ENCODE peak calls at places on chromosomes 7 and 10, in four cellular contexts. N is NCI-H510A; L is activated naive CD4-positive, alpha-beta T cell treated with Interleukin-2 at 50 U/mL for 16 hours; B is lower lobe of right lung. P is an unnamed sample.

GRCh38 chr10:80196270-80196949 is 8.9 kb downstream of the ANXA11 start:
- DNase-seq in N (peak; percentile 47), L (peak; percentile 72), B (peak; percentile 82), P (no peak)

GRCh38 chr7:82572195-82572880 is 128.8 kb upstream of the CACNA2D1 start:
- DNase-seq in N (peak; percentile 41), L (peak; percentile 44), B (peak; percentile 73), P (peak; percentile 23)

GRCh38 chr7:109842386-109842785 is 1248.5 kb upstream of the LRRN3 start:
- DNase-seq in N (no peak), L (no peak), B (no peak), P (no peak)

GRCh38 chr7:140025241-140025640 is 37.5 kb downstream of the PARP12 start:
- DNase-seq in N (no peak), L (no peak), B (no peak), P (no peak)

GRCh38 chr10:99560277-99561126 is 27.8 kb downstream of the NKX2-3 start:
- DNase-seq in N (peak; percentile 34), L (peak; percentile 13), B (no peak), P (no peak)

GRCh38 chr7:44561962-44562621 is 11.6 kb downstream of the DDX56 start:
- DNase-seq in N (no peak), L (no peak), B (no peak), P (no peak)

GRCh38 chr10:7314068-7314646 is 96.7 kb downstream of the SFMBT2 start:
- DNase-seq in N (no peak), L (peak; percentile 14), B (no peak), P (no peak)

GRCh38 chr7:133165001-133165400 is 83.1 kb upstream of the CHCHD3 start:
- DNase-seq in N (no peak), L (no peak), B (no peak), P (no peak)

GRCh38 chr7:18402488-18403183 is 92.9 kb upstream of the HDAC9 start:
- DNase-seq in N (no peak), L (no peak), B (no peak), P (no peak)

GRCh38 chr7:79406371-79406770 is 47.1 kb downstream of the MAGI2 start:
- DNase-seq in N (no peak), L (no peak), B (no peak), P (no peak)

GRCh38 chr7:4631664-4632171 is 50.4 kb upstream of the FOXK1 start:
- DNase-seq in N (peak; percentile 41), L (no peak), B (peak; percentile 84), P (peak; percentile 47)

GRCh38 chr7:125599387-125599786 is 669.8 kb upstream of the POT1 start:
- DNase-seq in N (no peak), L (no peak), B (no peak), P (no peak)

GRCh38 chr10:64535131-64535867 is 1014.1 kb downstream of the REEP3 start:
- DNase-seq in N (no peak), L (no peak), B (no peak), P (no peak)

GRCh38 chr10:80104066-80104926 is 25.8 kb downstream of the TMEM254 start:
- DNase-seq in N (no peak), L (no peak), B (no peak), P (no peak)

GRCh38 chr7:117873056-117873932 is at the start of gene CTTNBP2:
- DNase-seq in N (peak; percentile 41), L (no peak), B (peak; percentile 59), P (peak; percentile 46)

GRCh38 chr7:100400656-100401055 is 27.4 kb downstream of the PILRA start:
- DNase-seq in N (no peak), L (no peak), B (no peak), P (no peak)

GRCh38 chr10:123746520-123746919 is 80.4 kb downstream of the GPR26 start:
- DNase-seq in N (no peak), L (no peak), B (no peak), P (no peak)

GRCh38 chr7:128350708-128351295 is 7.1 kb upstream of the RBM28 start:
- DNase-seq in N (no peak), L (no peak), B (no peak), P (no peak)

GRCh38 chr7:47531584-47532492 is 50.1 kb downstream of the TNS3 start:
- DNase-seq in N (peak; percentile 71), L (no peak), B (no peak), P (no peak)

GRCh38 chr7:28083159-28083997 is 97.2 kb downstream of the JAZF1 start:
- DNase-seq in N (no peak), L (no peak), B (no peak), P (no peak)

GRCh38 chr10:77853256-77853655 is 73.3 kb downstream of the DLG5 start:
- DNase-seq in N (no peak), L (no peak), B (no peak), P (no peak)

GRCh38 chr7:69799048-69799697 is 200.9 kb downstream of the AUTS2 start:
- DNase-seq in N (no peak), L (no peak), B (no peak), P (no peak)

GRCh38 chr7:135197343-135197742 is 14.0 kb downstream of the WDR91 start:
- DNase-seq in N (no peak), L (no peak), B (no peak), P (no peak)

GRCh38 chr10:131636841-131637724 is 263.7 kb upstream of the PPP2R2D start:
- DNase-seq in N (no peak), L (no peak), B (no peak), P (no peak)

GRCh38 chr10:7153750-7154149 is 257.1 kb downstream of the SFMBT2 start:
- DNase-seq in N (no peak), L (no peak), B (no peak), P (no peak)

GRCh38 chr7:77413128-77413527 is 3.0 kb downstream of the GSAP start:
- DNase-seq in N (no peak), L (no peak), B (no peak), P (no peak)

GRCh38 chr7:152636436-152636835 is 39.5 kb downstream of the XRCC2 start:
- DNase-seq in N (no peak), L (no peak), B (no peak), P (no peak)

GRCh38 chr10:11425672-11426071 is 185.8 kb downstream of the USP6NL start:
- DNase-seq in N (no peak), L (no peak), B (no peak), P (no peak)

GRCh38 chr10:123331438-123331837 is 177.2 kb downstream of the BUB3 start:
- DNase-seq in N (no peak), L (no peak), B (no peak), P (no peak)

GRCh38 chr7:6508950-6509349 is 42.3 kb downstream of the GRID2IP start:
- DNase-seq in N (no peak), L (no peak), B (no peak), P (no peak)

GRCh38 chr7:78924581-78924980 is 528.9 kb downstream of the MAGI2 start:
- DNase-seq in N (no peak), L (no peak), B (no peak), P (no peak)

GRCh38 chr7:140722254-140722653 is 25.7 kb downstream of the NDUFB2 start:
- DNase-seq in N (no peak), L (no peak), B (no peak), P (peak; percentile 73)

GRCh38 chr10:119655566-119656001 is 4.4 kb downstream of the BAG3 start:
- DNase-seq in N (no peak), L (peak; percentile 67), B (no peak), P (no peak)

GRCh38 chr10:45602082-45602730 is 70.4 kb downstream of the ZFAND4 start:
- DNase-seq in N (no peak), L (no peak), B (no peak), P (no peak)

GRCh38 chr7:112995091-112995824 is 91.4 kb downstream of the GPR85 start:
- DNase-seq in N (no peak), L (no peak), B (no peak), P (no peak)

GRCh38 chr7:18499407-18500197 is 4.1 kb downstream of the HDAC9 start:
- DNase-seq in N (no peak), L (no peak), B (no peak), P (no peak)

GRCh38 chr7:139693651-139694388 is 84.0 kb downstream of the HIPK2 start:
- DNase-seq in N (no peak), L (no peak), B (no peak), P (no peak)